ENCODE peak calls at places on chromosomes 5 and 9, in seven cellular contexts. I is RCC 7860; F is sciatic nerve; M is left cardiac atrium; L is neural crest cell; A is NCI-H748 treated with DMSO at 0.1 percent for 48 hours; B is activated CD8-positive, alpha-beta memory T cell treated with anti-CD3 and anti-CD28 coated beads for 48 hours. R is an unnamed sample.

GRCh38 chr9:76624381-76625048 is 139.7 kb upstream of the PCA3 start:
- DNase-seq in F (no peak), A (no peak), M (no peak), I (no peak), L (no peak), B (no peak), R (no peak)

GRCh38 chr5:176514244-176514918 is 22.8 kb downstream of the RNF44 start:
- DNase-seq in M (no peak), F (no peak), A (no peak), I (no peak), L (no peak), B (no peak), R (no peak)

GRCh38 chr9:137015976-137016375 is 12.1 kb downstream of the ABCA2 start:
- DNase-seq in B (no peak), F (no peak), I (no peak), M (no peak), A (no peak), L (no peak), R (no peak)

GRCh38 chr5:31692561-31693221 is 53.8 kb downstream of the PDZD2 start:
- DNase-seq in A (no peak), B (no peak), M (peak), L (no peak), F (peak), I (no peak), R (no peak)

GRCh38 chr5:17401509-17402290 is 96.3 kb upstream of the TAF11L2 start:
- DNase-seq in A (peak), F (no peak), M (no peak), I (no peak), L (no peak), B (no peak), R (no peak)

GRCh38 chr5:143001764-143002351 is 231.7 kb downstream of the ARHGAP26 start:
- DNase-seq in I (peak), F (no peak), B (no peak), M (no peak), A (no peak), L (no peak), R (no peak)

GRCh38 chr9:112434487-112434886 is 52.1 kb upstream of the KIAA1958 start:
- DNase-seq in L (no peak), I (no peak), M (no peak), A (no peak), F (no peak), B (no peak), R (no peak)

GRCh38 chr5:14695152-14695551 is 30.6 kb downstream of the OTULIN start:
- DNase-seq in I (no peak), L (no peak), F (no peak), A (no peak), B (no peak), M (no peak), R (no peak)

GRCh38 chr5:7714119-7714518 is 136.8 kb downstream of the CFAP90 start:
- DNase-seq in I (peak), M (no peak), A (no peak), F (no peak), L (no peak), B (no peak), R (no peak)

GRCh38 chr9:137138701-137139467 is at the start of gene GRIN1:
- DNase-seq in L (no peak), A (no peak), B (no peak), M (peak), I (no peak), F (no peak), R (no peak)

GRCh38 chr9:7051711-7052110 is 293.9 kb downstream of the KDM4C start:
- DNase-seq in B (no peak), I (no peak), F (no peak), A (no peak), M (no peak), L (no peak), R (no peak)

GRCh38 chr5:119357309-119357708 is 1.5 kb downstream of the TNFAIP8 start:
- DNase-seq in B (no peak), M (no peak), I (no peak), A (no peak), F (no peak), L (no peak), R (no peak)

GRCh38 chr5:171926311-171926710 is 80.1 kb downstream of the FBXW11 start:
- DNase-seq in F (no peak), B (no peak), M (no peak), I (no peak), L (no peak), A (no peak), R (no peak)

GRCh38 chr5:157555031-157555640 is 20.4 kb downstream of the ADAM19 start:
- DNase-seq in A (no peak), F (no peak), L (no peak), M (no peak), B (no peak), I (no peak), R (no peak)

GRCh38 chr9:133116346-133117231 is 4.5 kb downstream of the RALGDS start:
- DNase-seq in L (no peak), I (no peak), B (no peak), F (no peak), A (no peak), M (peak), R (no peak)

GRCh38 chr5:122291000-122291592 is 20.9 kb upstream of the SNCAIP start:
- DNase-seq in F (no peak), A (no peak), I (no peak), B (no peak), M (no peak), L (no peak), R (no peak)

GRCh38 chr9:1001838-1002237 is 25.4 kb downstream of the DMRT3 start:
- DNase-seq in A (no peak), B (no peak), M (no peak), L (no peak), I (no peak), F (no peak), R (no peak)

GRCh38 chr5:41751867-41752266 is 118.4 kb downstream of the OXCT1 start:
- DNase-seq in B (no peak), M (no peak), F (no peak), A (no peak), I (no peak), L (no peak), R (no peak)

GRCh38 chr9:96203867-96204412 is 98.0 kb downstream of the HSD17B3 start:
- DNase-seq in L (no peak), F (no peak), B (no peak), M (no peak), A (no peak), I (no peak), R (no peak)

GRCh38 chr9:12775963-12776774 is 1.3 kb downstream of the LURAP1L start:
- DNase-seq in B (no peak), F (peak), L (peak), I (peak), A (peak), M (peak), R (peak)

GRCh38 chr9:101791938-101792337 is 53.5 kb upstream of the GRIN3A start:
- DNase-seq in L (peak), I (no peak), A (peak), M (no peak), F (no peak), B (no peak), R (peak)

GRCh38 chr9:37617837-37618236 is 25.4 kb upstream of the TOMM5 start:
- DNase-seq in A (peak), I (no peak), L (no peak), M (no peak), F (no peak), B (no peak), R (no peak)

GRCh38 chr9:2701070-2701469 is 16.2 kb upstream of the KCNV2 start:
- DNase-seq in I (no peak), A (no peak), B (no peak), F (no peak), M (no peak), L (no peak), R (no peak)

GRCh38 chr9:98432960-98433359 is 177.5 kb upstream of the TBC1D2 start:
- DNase-seq in F (no peak), B (no peak), I (no peak), L (no peak), A (no peak), M (no peak), R (no peak)

GRCh38 chr5:125277494-125278154 is 531.2 kb upstream of the ZNF608 start:
- DNase-seq in L (no peak), M (no peak), A (no peak), B (no peak), I (peak), F (no peak), R (no peak)

GRCh38 chr5:167916706-167917105 is 374.7 kb upstream of the WWC1 start:
- DNase-seq in L (no peak), M (peak), F (peak), B (no peak), A (no peak), I (peak), R (no peak)

GRCh38 chr9:93223241-93224180 is 39.6 kb downstream of the WNK2 start:
- DNase-seq in L (no peak), A (no peak), M (no peak), I (no peak), B (no peak), F (no peak), R (no peak)

GRCh38 chr5:127705120-127705892 is 2.1 kb downstream of the CCDC192 start:
- DNase-seq in A (no peak), B (no peak), L (no peak), I (peak), F (no peak), M (no peak), R (no peak)

GRCh38 chr5:124289122-124289521 is 457.3 kb downstream of the ZNF608 start:
- DNase-seq in L (no peak), I (no peak), B (no peak), M (peak), F (no peak), A (no peak), R (no peak)

GRCh38 chr9:98331536-98332259 is 76.2 kb upstream of the TBC1D2 start:
- DNase-seq in M (no peak), F (no peak), L (no peak), A (no peak), B (no peak), I (no peak), R (no peak)

GRCh38 chr9:136671646-136672430 is 9.1 kb downstream of the EGFL7 start:
- DNase-seq in M (no peak), L (peak), F (no peak), I (no peak), B (no peak), A (no peak), R (no peak)

GRCh38 chr5:74673011-74673790 is 11.8 kb upstream of the HEXB start:
- DNase-seq in L (no peak), I (no peak), F (no peak), A (peak), B (no peak), M (no peak), R (no peak)

GRCh38 chr9:92725266-92725545 is 39.4 kb downstream of the BICD2 start:
- DNase-seq in I (no peak), L (no peak), F (no peak), A (no peak), B (no peak), M (no peak), R (no peak)

GRCh38 chr9:121088576-121088975 is 13.8 kb downstream of the CNTRL start:
- DNase-seq in B (no peak), L (no peak), M (no peak), A (no peak), I (peak), F (no peak), R (no peak)

R was measured in NCI-H2107.